ENCODE peak calls at places on chromosomes 16 and 17, in four cellular contexts. One of them, this sample, is unnamed.

GRCh38 chr16:73093146-73094144 is 45.5 kb upstream of the ZFHX3 start:
- DNase-seq in NCI-H1694: no peak
- DNase-seq in stimulated activated naive CD8-positive, alpha-beta T cell treated with anti-CD3 and anti-CD28 coated beads, Interleukin-15, amount 100 ng/mL, for 72 hours: no peak
- DNase-seq in SHP77: no peak
- DNase-seq in this sample: no peak

GRCh38 chr16:66693088-66693487 is 3.5 kb downstream of the CMTM4 start:
- DNase-seq in NCI-H1694: no peak
- DNase-seq in stimulated activated naive CD8-positive, alpha-beta T cell treated with anti-CD3 and anti-CD28 coated beads, Interleukin-15, amount 100 ng/mL, for 72 hours: no peak
- DNase-seq in SHP77: no peak
- DNase-seq in this sample: no peak

GRCh38 chr17:13957636-13958035 is 111.7 kb upstream of the COX10 start:
- DNase-seq in NCI-H1694: no peak
- DNase-seq in stimulated activated naive CD8-positive, alpha-beta T cell treated with anti-CD3 and anti-CD28 coated beads, Interleukin-15, amount 100 ng/mL, for 72 hours: no peak
- DNase-seq in SHP77: no peak
- DNase-seq in this sample: no peak

GRCh38 chr16:80148826-80149225 is 392.0 kb upstream of the DYNLRB2 start:
- DNase-seq in NCI-H1694: no peak
- DNase-seq in stimulated activated naive CD8-positive, alpha-beta T cell treated with anti-CD3 and anti-CD28 coated beads, Interleukin-15, amount 100 ng/mL, for 72 hours: no peak
- DNase-seq in SHP77: no peak
- DNase-seq in this sample: no peak

GRCh38 chr17:39668141-39668924 is at the start of gene PNMT:
- DNase-seq in NCI-H1694: peak; percentile 18
- DNase-seq in stimulated activated naive CD8-positive, alpha-beta T cell treated with anti-CD3 and anti-CD28 coated beads, Interleukin-15, amount 100 ng/mL, for 72 hours: peak; percentile 73
- DNase-seq in SHP77: peak; percentile 42
- DNase-seq in this sample: peak; percentile 70

GRCh38 chr16:71670537-71670936 is 44.6 kb downstream of the MARVELD3 start:
- DNase-seq in NCI-H1694: no peak
- DNase-seq in stimulated activated naive CD8-positive, alpha-beta T cell treated with anti-CD3 and anti-CD28 coated beads, Interleukin-15, amount 100 ng/mL, for 72 hours: no peak
- DNase-seq in SHP77: no peak
- DNase-seq in this sample: no peak

GRCh38 chr17:74750327-74751069 is 2.1 kb downstream of the NHERF1 start:
- DNase-seq in NCI-H1694: no peak
- DNase-seq in stimulated activated naive CD8-positive, alpha-beta T cell treated with anti-CD3 and anti-CD28 coated beads, Interleukin-15, amount 100 ng/mL, for 72 hours: no peak
- DNase-seq in SHP77: no peak
- DNase-seq in this sample: no peak

GRCh38 chr17:65627892-65628622 is 66.6 kb upstream of the AXIN2 start:
- DNase-seq in NCI-H1694: no peak
- DNase-seq in stimulated activated naive CD8-positive, alpha-beta T cell treated with anti-CD3 and anti-CD28 coated beads, Interleukin-15, amount 100 ng/mL, for 72 hours: no peak
- DNase-seq in SHP77: peak; percentile 93
- DNase-seq in this sample: peak; percentile 69

GRCh38 chr17:31688704-31689103 is 170.3 kb downstream of the COPRS start:
- DNase-seq in NCI-H1694: no peak
- DNase-seq in stimulated activated naive CD8-positive, alpha-beta T cell treated with anti-CD3 and anti-CD28 coated beads, Interleukin-15, amount 100 ng/mL, for 72 hours: no peak
- DNase-seq in SHP77: no peak
- DNase-seq in this sample: no peak

GRCh38 chr16:75385507-75386152 is 47.7 kb downstream of the CFDP1 start:
- DNase-seq in NCI-H1694: peak; percentile 4
- DNase-seq in stimulated activated naive CD8-positive, alpha-beta T cell treated with anti-CD3 and anti-CD28 coated beads, Interleukin-15, amount 100 ng/mL, for 72 hours: no peak
- DNase-seq in SHP77: peak; percentile 18
- DNase-seq in this sample: no peak

GRCh38 chr17:73394523-73395450 is 83.0 kb upstream of the CDC42EP4 start:
- DNase-seq in NCI-H1694: peak; percentile 17
- DNase-seq in stimulated activated naive CD8-positive, alpha-beta T cell treated with anti-CD3 and anti-CD28 coated beads, Interleukin-15, amount 100 ng/mL, for 72 hours: no peak
- DNase-seq in SHP77: peak; percentile 70
- DNase-seq in this sample: peak; percentile 46

GRCh38 chr17:38730526-38731379 is 612 bp downstream of the CISD3 start:
- DNase-seq in NCI-H1694: no peak
- DNase-seq in stimulated activated naive CD8-positive, alpha-beta T cell treated with anti-CD3 and anti-CD28 coated beads, Interleukin-15, amount 100 ng/mL, for 72 hours: peak; percentile 24
- DNase-seq in SHP77: peak; percentile 71
- DNase-seq in this sample: peak; percentile 49

GRCh38 chr16:51651061-51651466 is 500.0 kb upstream of the SALL1 start:
- DNase-seq in NCI-H1694: peak; percentile 16
- DNase-seq in stimulated activated naive CD8-positive, alpha-beta T cell treated with anti-CD3 and anti-CD28 coated beads, Interleukin-15, amount 100 ng/mL, for 72 hours: no peak
- DNase-seq in SHP77: no peak
- DNase-seq in this sample: no peak

GRCh38 chr17:48804936-48805411 is 12.1 kb downstream of the TTLL6 start:
- DNase-seq in NCI-H1694: peak; percentile 88
- DNase-seq in stimulated activated naive CD8-positive, alpha-beta T cell treated with anti-CD3 and anti-CD28 coated beads, Interleukin-15, amount 100 ng/mL, for 72 hours: peak; percentile 67
- DNase-seq in SHP77: peak; percentile 75
- DNase-seq in this sample: peak; percentile 63

GRCh38 chr17:74846621-74847020 is 13.1 kb downstream of the GRIN2C start:
- DNase-seq in NCI-H1694: no peak
- DNase-seq in stimulated activated naive CD8-positive, alpha-beta T cell treated with anti-CD3 and anti-CD28 coated beads, Interleukin-15, amount 100 ng/mL, for 72 hours: no peak
- DNase-seq in SHP77: no peak
- DNase-seq in this sample: no peak

GRCh38 chr17:49834118-49834743 is 13.6 kb downstream of the TAC4 start:
- DNase-seq in NCI-H1694: no peak
- DNase-seq in stimulated activated naive CD8-positive, alpha-beta T cell treated with anti-CD3 and anti-CD28 coated beads, Interleukin-15, amount 100 ng/mL, for 72 hours: no peak
- DNase-seq in SHP77: no peak
- DNase-seq in this sample: no peak

GRCh38 chr16:48052731-48053130 is 103.1 kb downstream of the ABCC12 start:
- DNase-seq in NCI-H1694: no peak
- DNase-seq in stimulated activated naive CD8-positive, alpha-beta T cell treated with anti-CD3 and anti-CD28 coated beads, Interleukin-15, amount 100 ng/mL, for 72 hours: no peak
- DNase-seq in SHP77: no peak
- DNase-seq in this sample: no peak

GRCh38 chr16:81127051-81127450 is 30.9 kb upstream of the GCSH start:
- DNase-seq in NCI-H1694: no peak
- DNase-seq in stimulated activated naive CD8-positive, alpha-beta T cell treated with anti-CD3 and anti-CD28 coated beads, Interleukin-15, amount 100 ng/mL, for 72 hours: no peak
- DNase-seq in SHP77: no peak
- DNase-seq in this sample: no peak

GRCh38 chr17:69860142-69860680 is 214.8 kb upstream of the KCNJ16 start:
- DNase-seq in NCI-H1694: no peak
- DNase-seq in stimulated activated naive CD8-positive, alpha-beta T cell treated with anti-CD3 and anti-CD28 coated beads, Interleukin-15, amount 100 ng/mL, for 72 hours: no peak
- DNase-seq in SHP77: no peak
- DNase-seq in this sample: no peak

GRCh38 chr16:88922114-88922825 is 54.7 kb downstream of the CBFA2T3 start:
- DNase-seq in NCI-H1694: no peak
- DNase-seq in stimulated activated naive CD8-positive, alpha-beta T cell treated with anti-CD3 and anti-CD28 coated beads, Interleukin-15, amount 100 ng/mL, for 72 hours: no peak
- DNase-seq in SHP77: no peak
- DNase-seq in this sample: no peak

GRCh38 chr16:12685806-12686205 is 117.9 kb downstream of the CPPED1 start:
- DNase-seq in NCI-H1694: no peak
- DNase-seq in stimulated activated naive CD8-positive, alpha-beta T cell treated with anti-CD3 and anti-CD28 coated beads, Interleukin-15, amount 100 ng/mL, for 72 hours: no peak
- DNase-seq in SHP77: no peak
- DNase-seq in this sample: no peak

GRCh38 chr16:57165923-57166322 is 19.9 kb downstream of the PSME3IP1 start:
- DNase-seq in NCI-H1694: peak; percentile 16
- DNase-seq in stimulated activated naive CD8-positive, alpha-beta T cell treated with anti-CD3 and anti-CD28 coated beads, Interleukin-15, amount 100 ng/mL, for 72 hours: no peak
- DNase-seq in SHP77: no peak
- DNase-seq in this sample: no peak

GRCh38 chr17:46046957-46047356 is 47.9 kb downstream of the STH start:
- DNase-seq in NCI-H1694: no peak
- DNase-seq in stimulated activated naive CD8-positive, alpha-beta T cell treated with anti-CD3 and anti-CD28 coated beads, Interleukin-15, amount 100 ng/mL, for 72 hours: no peak
- DNase-seq in SHP77: no peak
- DNase-seq in this sample: no peak

GRCh38 chr16:87621976-87622713 is 19.8 kb downstream of the JPH3 start:
- DNase-seq in NCI-H1694: no peak
- DNase-seq in stimulated activated naive CD8-positive, alpha-beta T cell treated with anti-CD3 and anti-CD28 coated beads, Interleukin-15, amount 100 ng/mL, for 72 hours: no peak
- DNase-seq in SHP77: peak; percentile 44
- DNase-seq in this sample: no peak

GRCh38 chr17:70024253-70024652 is 50.8 kb upstream of the KCNJ16 start:
- DNase-seq in NCI-H1694: no peak
- DNase-seq in stimulated activated naive CD8-positive, alpha-beta T cell treated with anti-CD3 and anti-CD28 coated beads, Interleukin-15, amount 100 ng/mL, for 72 hours: no peak
- DNase-seq in SHP77: no peak
- DNase-seq in this sample: no peak

GRCh38 chr16:81444448-81445121 is at the start of gene CMIP:
- DNase-seq in NCI-H1694: peak; percentile 9
- DNase-seq in stimulated activated naive CD8-positive, alpha-beta T cell treated with anti-CD3 and anti-CD28 coated beads, Interleukin-15, amount 100 ng/mL, for 72 hours: peak; percentile 78
- DNase-seq in SHP77: peak; percentile 78
- DNase-seq in this sample: peak; percentile 72

GRCh38 chr17:19647697-19648474 is 665 bp upstream of the ALDH3A2 start:
- DNase-seq in NCI-H1694: peak; percentile 31
- DNase-seq in stimulated activated naive CD8-positive, alpha-beta T cell treated with anti-CD3 and anti-CD28 coated beads, Interleukin-15, amount 100 ng/mL, for 72 hours: no peak
- DNase-seq in SHP77: peak; percentile 84
- DNase-seq in this sample: peak; percentile 60

GRCh38 chr16:66131156-66131807 is 235.2 kb upstream of the CDH5 start:
- DNase-seq in NCI-H1694: no peak
- DNase-seq in stimulated activated naive CD8-positive, alpha-beta T cell treated with anti-CD3 and anti-CD28 coated beads, Interleukin-15, amount 100 ng/mL, for 72 hours: no peak
- DNase-seq in SHP77: no peak
- DNase-seq in this sample: no peak

GRCh38 chr16:84893467-84893848 is 73.7 kb downstream of the CRISPLD2 start:
- DNase-seq in NCI-H1694: no peak
- DNase-seq in stimulated activated naive CD8-positive, alpha-beta T cell treated with anti-CD3 and anti-CD28 coated beads, Interleukin-15, amount 100 ng/mL, for 72 hours: no peak
- DNase-seq in SHP77: no peak
- DNase-seq in this sample: no peak

GRCh38 chr17:38741853-38742421 is 6.2 kb downstream of the PCGF2 start:
- DNase-seq in NCI-H1694: no peak
- DNase-seq in stimulated activated naive CD8-positive, alpha-beta T cell treated with anti-CD3 and anti-CD28 coated beads, Interleukin-15, amount 100 ng/mL, for 72 hours: no peak
- DNase-seq in SHP77: no peak
- DNase-seq in this sample: no peak

GRCh38 chr17:78692460-78693010 is 89.5 kb downstream of the CYTH1 start:
- DNase-seq in NCI-H1694: no peak
- DNase-seq in stimulated activated naive CD8-positive, alpha-beta T cell treated with anti-CD3 and anti-CD28 coated beads, Interleukin-15, amount 100 ng/mL, for 72 hours: no peak
- DNase-seq in SHP77: no peak
- DNase-seq in this sample: no peak

GRCh38 chr17:55421179-55421934 is at the start of gene MMD:
- DNase-seq in NCI-H1694: no peak
- DNase-seq in stimulated activated naive CD8-positive, alpha-beta T cell treated with anti-CD3 and anti-CD28 coated beads, Interleukin-15, amount 100 ng/mL, for 72 hours: peak; percentile 23
- DNase-seq in SHP77: no peak
- DNase-seq in this sample: peak; percentile 43

GRCh38 chr16:19595043-19595767 is 39.7 kb downstream of the VPS35L start:
- DNase-seq in NCI-H1694: no peak
- DNase-seq in stimulated activated naive CD8-positive, alpha-beta T cell treated with anti-CD3 and anti-CD28 coated beads, Interleukin-15, amount 100 ng/mL, for 72 hours: no peak
- DNase-seq in SHP77: no peak
- DNase-seq in this sample: no peak

GRCh38 chr17:41061969-41062368 is 2.1 kb upstream of the KRTAP2-3 start:
- DNase-seq in NCI-H1694: no peak
- DNase-seq in stimulated activated naive CD8-positive, alpha-beta T cell treated with anti-CD3 and anti-CD28 coated beads, Interleukin-15, amount 100 ng/mL, for 72 hours: no peak
- DNase-seq in SHP77: no peak
- DNase-seq in this sample: no peak